ENCODE peak calls at places on chromosomes 4 and X, in six cellular contexts. P is PC-9, R is mesendoderm, I is MM.1S, B is mammary epithelial cell, N is hepatocyte. F is an unnamed sample. For H3K79me2, the result is how much of the 10 kb centered on the place peaks cover.

GRCh38 chr4:85370400-85371032 is 104.4 kb upstream of the ARHGAP24 start:
- DNase-seq in P (peak), R (peak), I (peak), B (peak), N (peak), F (peak)

GRCh38 chr4:65791807-65792308 is 121.6 kb upstream of the EPHA5 start:
- DNase-seq in P (no peak), R (peak), I (peak), B (peak), N (peak), F (peak)

GRCh38 chr4:73451404-73451803 is 15.4 kb downstream of the AFP start:
- DNase-seq in P (no peak), R (peak), I (no peak), B (no peak), N (no peak), F (no peak)

GRCh38 chr4:16026155-16026761 is 57.6 kb downstream of the PROM1 start:
- DNase-seq in P (peak), R (peak), I (peak), B (peak), N (peak), F (peak)

GRCh38 chrX:107684956-107685385 is 56.7 kb downstream of the PRPS1 start:
- DNase-seq in P (peak), R (peak), I (peak), B (peak), N (peak), F (no peak)

GRCh38 chr4:153393397-153393796 is 48.9 kb downstream of the MND1 start:
- DNase-seq in P (no peak), R (peak), I (no peak), B (no peak), N (peak), F (no peak)

GRCh38 chrX:11464836-11465458 is 171.7 kb downstream of the AMELX start:
- DNase-seq in P (no peak), R (no peak), I (no peak), B (no peak), N (no peak), F (no peak)

GRCh38 chr4:143337600-143338287 is 1.1 kb downstream of the GAB1 start:
- DNase-seq in P (peak), R (peak), I (peak), B (peak), N (peak), F (peak)

GRCh38 chr4:147059064-147059731 is 113.5 kb upstream of the TTC29 start:
- DNase-seq in P (no peak), R (no peak), I (no peak), B (no peak), N (no peak), F (no peak)

GRCh38 chr4:122003335-122003734 is 51.5 kb upstream of the TRPC3 start:
- DNase-seq in P (peak), R (peak), I (peak), B (no peak), N (peak), F (peak)

GRCh38 chr4:105815701-105816100 is 79.6 kb upstream of the NPNT start:
- DNase-seq in P (no peak), R (no peak), I (no peak), B (no peak), N (no peak), F (no peak)

GRCh38 chr4:73527196-73527595 is 45.7 kb downstream of the AFM start:
- DNase-seq in P (no peak), R (no peak), I (peak), B (no peak), N (no peak), F (no peak)

GRCh38 chr4:143186634-143187033 is 1.9 kb downstream of the USP38 start:
- DNase-seq in P (no peak), R (no peak), I (peak), B (peak), N (peak), F (no peak)

GRCh38 chr4:55781809-55782208 is 37.8 kb upstream of the EXOC1L start:
- DNase-seq in P (no peak), R (no peak), I (no peak), B (no peak), N (no peak), F (no peak)

GRCh38 chr4:184548651-184549341 is 74.4 kb upstream of the IRF2 start:
- DNase-seq in P (no peak), R (no peak), I (no peak), B (no peak), N (no peak), F (no peak)

GRCh38 chr4:162061214-162061613 is 102.6 kb downstream of the FSTL5 start:
- DNase-seq in P (no peak), R (peak), I (no peak), B (peak), N (peak), F (no peak)
- H3K4me2 ChIP-seq in P (no peak), R (no peak), I (no peak), B (no peak), N (no peak), F (no peak)

DNA sequence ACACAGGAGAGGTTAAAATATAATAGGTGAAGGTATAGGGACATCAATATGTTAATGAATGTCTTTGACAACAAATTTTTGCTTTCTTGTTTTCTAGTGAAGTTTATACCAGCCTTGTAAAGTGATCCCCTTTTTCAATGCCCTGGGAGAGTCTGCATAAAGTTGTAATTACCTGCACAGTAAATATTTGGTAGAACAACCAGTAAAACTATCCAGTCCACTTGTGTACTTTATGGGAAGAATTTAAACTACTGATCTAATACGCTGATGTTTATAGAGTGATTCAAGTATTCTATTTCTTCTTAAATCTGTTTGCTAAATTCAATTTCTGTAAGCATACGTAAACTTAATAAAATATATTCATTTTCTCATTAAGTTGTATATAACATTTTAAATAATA is 103.3 kb downstream of the GPM6A start:
- DNase-seq in P (no peak), R (no peak), I (no peak), B (no peak), N (no peak), F (no peak)
- H3K4me3 ChIP-seq in P (no peak), R (no peak), I (no peak), B (no peak), N (no peak), F (no peak)

GRCh38 chr4:168784786-168785461 is 225.1 kb downstream of the CBR4 start:
- DNase-seq in P (peak), R (peak), I (no peak), B (peak), N (no peak), F (no peak)
- H3K79me2 ChIP-seq in P (under half), R (under half), I (under half), B (under half), N (under half), F (under half)

GRCh38 chr4:4655901-4656300 is 114.1 kb upstream of the STX18 start:
- DNase-seq in P (no peak), R (no peak), I (no peak), B (no peak), N (no peak), F (no peak)

GRCh38 chr4:4656977-4657376 is 115.1 kb upstream of the STX18 start:
- DNase-seq in P (no peak), R (no peak), I (no peak), B (no peak), N (no peak), F (no peak)

GRCh38 chr4:4659871-4660651 is 118.2 kb upstream of the STX18 start:
- DNase-seq in P (peak), R (no peak), I (no peak), B (peak), N (no peak), F (no peak)

GRCh38 chr4:4655011-4655410 is 113.2 kb upstream of the STX18 start:
- DNase-seq in P (no peak), R (no peak), I (no peak), B (no peak), N (no peak), F (no peak)

DNA sequence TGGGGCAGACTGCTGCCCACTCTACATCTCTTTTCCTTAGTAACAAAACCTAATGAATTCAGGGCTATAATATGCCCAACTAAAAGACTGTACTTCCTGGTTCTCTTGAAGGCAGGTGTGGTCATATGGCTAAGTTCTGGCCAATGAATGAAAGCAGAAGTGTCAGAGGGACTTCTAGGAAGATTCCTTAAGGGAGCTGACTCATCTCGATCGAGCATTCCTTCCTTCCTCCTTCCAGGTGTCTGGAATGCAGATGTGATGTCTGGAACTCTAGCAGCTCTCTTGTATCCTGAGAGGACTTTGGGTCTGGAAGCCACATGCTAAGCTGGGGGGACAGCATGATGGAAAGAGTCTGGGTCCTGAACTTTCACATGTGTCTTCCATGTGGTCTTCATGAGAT is 116.2 kb upstream of the STX18 start:
- DNase-seq in P (no peak), R (peak), I (no peak), B (no peak), N (no peak), F (no peak)
- H3K4me2 ChIP-seq in P (no peak), R (no peak), I (no peak), B (no peak), N (no peak), F (no peak)

GRCh38 chr4:159105761-159106243 is 2.9 kb downstream of the RAPGEF2 start:
- DNase-seq in P (peak), R (peak), I (no peak), B (peak), N (no peak), F (no peak)

GRCh38 chr4:159108124-159108523 is 5.2 kb downstream of the RAPGEF2 start:
- DNase-seq in P (no peak), R (no peak), I (no peak), B (no peak), N (no peak), F (no peak)

GRCh38 chr4:159106636-159107035 is 3.8 kb downstream of the RAPGEF2 start:
- DNase-seq in P (no peak), R (no peak), I (no peak), B (no peak), N (no peak), F (no peak)

GRCh38 chr4:159105063-159105414 is 2.2 kb downstream of the RAPGEF2 start:
- DNase-seq in P (no peak), R (peak), I (no peak), B (peak), N (peak), F (no peak)

GRCh38 chr4:159107203-159107921 is 4.5 kb downstream of the RAPGEF2 start:
- DNase-seq in P (no peak), R (no peak), I (no peak), B (peak), N (no peak), F (no peak)
- H3K4me3 ChIP-seq in P (peak), R (no peak), I (no peak), B (no peak), N (no peak), F (no peak)

DNA sequence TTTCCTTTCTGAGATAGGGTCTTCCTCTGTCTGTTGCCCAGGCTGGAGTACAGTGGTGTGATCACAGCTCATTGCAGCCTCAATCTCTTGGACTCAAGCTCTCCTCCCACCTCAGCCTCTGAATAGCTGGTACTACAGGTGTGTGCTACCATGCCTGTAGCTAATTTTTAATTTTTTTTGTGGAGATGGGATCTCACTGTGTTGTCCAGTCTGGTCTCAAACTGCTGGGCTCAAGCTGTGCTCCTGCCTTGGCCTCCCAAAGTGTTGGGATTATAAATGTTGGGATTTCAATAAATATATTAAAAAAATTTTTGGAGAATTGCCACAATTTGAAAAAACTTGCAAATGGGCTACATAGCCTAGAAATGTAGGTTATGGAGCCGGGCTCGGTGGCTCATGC is 18.5 kb downstream of the RAPGEF2 start:
- DNase-seq in P (no peak), R (no peak), I (no peak), B (no peak), N (no peak), F (no peak)
- H3K79me2 ChIP-seq in P (half or more), R (under half), I (under half), B (half or more), N (half or more), F (under half)

GRCh38 chrX:20260885-20261284 is 5.8 kb downstream of the RPS6KA3 start:
- DNase-seq in P (no peak), R (no peak), I (no peak), B (no peak), N (no peak), F (no peak)
- H3K4me2 ChIP-seq in P (no peak), R (no peak), I (no peak), B (no peak), N (no peak), F (no peak)